ENCODE peak calls at places on chromosomes 7 and 10, in four cellular contexts. P is Peyer's patch, O is heart left ventricle, L is osteoblast. G is an unnamed sample. For H3K9me3, the result is how much of the 10 kb centered on the place peaks cover.

GRCh38 chr7:27168265-27168947 is 3.1 kb upstream of the HOXA9 start:
- DNase-seq in O (no peak), L (peak), P (peak), G (no peak)

GRCh38 chr10:107898392-107898791 is 733.9 kb upstream of the SORCS1 start:
- DNase-seq in L (no peak), O (no peak), P (no peak), G (no peak)

GRCh38 chr10:71747808-71748523 is 25.4 kb downstream of the VSIR start:
- DNase-seq in P (peak), O (peak), L (no peak), G (no peak)

GRCh38 chr7:133735222-133735621 is 391.9 kb upstream of the LRGUK start:
- DNase-seq in L (no peak), P (no peak), O (no peak), G (no peak)

GRCh38 chr10:4658777-4659176 is 167.2 kb upstream of the AKR1E2 start:
- DNase-seq in L (no peak), P (no peak), O (no peak), G (no peak)

GRCh38 chr10:77571490-77571889 is 66.1 kb downstream of the KCNMA1 start:
- DNase-seq in L (no peak), P (no peak), O (no peak), G (no peak)

GRCh38 chr7:151899513-151900360 is 22.8 kb upstream of the PRKAG2 start:
- DNase-seq in P (no peak), L (peak), O (no peak), G (no peak)

GRCh38 chr10:70284542-70285150 is 842 bp upstream of the NPFFR1 start:
- DNase-seq in L (no peak), P (no peak), O (no peak), G (no peak)

GRCh38 chr10:97123713-97124112 is 62.0 kb downstream of the SLIT1 start:
- DNase-seq in P (no peak), O (no peak), L (no peak), G (no peak)

GRCh38 chr7:129127601-129128000 is 16.9 kb upstream of the TSPAN33 start:
- DNase-seq in P (no peak), O (no peak), L (no peak), G (no peak)

GRCh38 chr10:103676058-103676785 is 179.2 kb downstream of the SH3PXD2A start:
- DNase-seq in L (peak), O (no peak), P (peak), G (no peak)

GRCh38 chr10:34744590-34744989 is 70.5 kb downstream of the PARD3 start:
- DNase-seq in O (no peak), P (no peak), L (no peak), G (no peak)

GRCh38 chr10:96130326-96130758 is 245 bp downstream of the ZNF518A start:
- DNase-seq in L (peak), O (peak), P (peak), G (peak)

GRCh38 chr7:90973146-90973545 is 291.1 kb upstream of the FZD1 start:
- DNase-seq in L (no peak), O (no peak), P (no peak), G (no peak)

GRCh38 chr10:18340496-18341051 is 200.3 kb downstream of the CACNB2 start:
- DNase-seq in L (peak), P (peak), O (peak), G (no peak)

GRCh38 chr7:258476-259190 is 31.3 kb upstream of the FOXL3 start:
- DNase-seq in O (no peak), L (peak), P (no peak), G (no peak)
- H3K9me3 ChIP-seq in O (under half), L (under half), P (under half), G (under half)

DNA sequence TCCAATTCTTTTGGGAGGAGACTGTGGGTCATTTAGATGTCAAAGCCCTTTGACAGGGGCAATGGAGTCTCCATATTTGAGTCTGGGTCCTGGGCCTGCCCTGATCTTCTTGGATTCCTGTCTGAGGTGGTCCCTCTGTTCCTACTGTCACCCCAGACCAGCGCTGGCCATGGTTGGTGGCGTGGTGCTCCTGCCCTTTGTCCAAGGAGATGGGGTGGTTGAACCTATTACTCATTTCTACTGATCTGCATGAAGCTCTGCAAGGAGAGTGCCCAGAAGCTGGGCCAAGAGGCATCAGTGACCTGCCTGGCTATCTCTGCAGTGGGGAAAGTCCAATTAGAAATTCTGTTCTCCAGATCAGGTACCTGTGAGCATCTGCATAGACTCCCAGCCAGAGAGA is 355.6 kb upstream of the NUPR2 start:
- DNase-seq in P (no peak), L (no peak), O (no peak), G (no peak)
- H3K9me3 ChIP-seq in P (half or more), L (under half), O (half or more), G (under half)

DNA sequence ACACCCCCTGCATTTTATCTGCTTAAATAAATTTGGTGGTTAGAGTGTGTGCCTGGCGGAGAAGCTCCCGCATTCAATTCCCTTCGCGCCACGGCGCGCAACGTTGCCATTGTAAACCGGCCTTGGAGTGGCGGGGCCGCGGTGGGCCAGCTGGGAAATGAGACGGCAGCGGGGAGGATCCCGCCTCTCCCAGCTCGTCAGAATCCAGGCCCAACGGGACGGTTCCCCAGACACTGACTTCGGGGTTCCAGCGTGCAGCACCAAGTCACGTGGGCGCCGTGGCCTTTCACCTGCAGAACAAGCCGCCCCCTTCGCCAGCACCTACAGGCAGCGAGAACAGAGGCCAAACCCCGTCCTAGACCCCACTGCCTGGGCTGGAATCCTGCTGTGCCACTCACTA is 103.4 kb downstream of the GRID1 start:
- DNase-seq in L (no peak), P (peak), O (no peak), G (no peak)
- H3K9me3 ChIP-seq in L (under half), P (under half), O (under half), G (under half)

DNA sequence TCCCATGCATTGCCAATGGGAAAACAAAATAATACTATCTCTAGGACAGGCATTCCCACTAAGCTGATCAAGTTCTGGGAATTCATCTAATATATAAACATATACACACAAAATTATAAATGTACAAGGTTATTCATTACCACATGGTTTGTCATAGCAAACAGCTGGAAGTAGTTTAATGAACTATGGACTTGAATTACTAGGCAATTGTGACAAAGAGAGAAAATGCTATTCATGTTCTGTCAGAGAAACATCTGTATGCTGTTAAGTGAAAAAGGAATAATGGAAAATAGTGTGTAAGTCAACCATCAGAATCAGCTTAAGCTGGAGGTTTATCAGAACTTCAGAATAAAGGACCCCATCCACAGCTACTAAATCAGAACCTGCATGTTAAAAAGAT is 2.8 kb downstream of the ZNF248 start:
- DNase-seq in L (no peak), O (no peak), P (no peak), G (no peak)
- H3K9me3 ChIP-seq in L (under half), O (under half), P (under half), G (under half)